ENCODE peak calls at places on chromosomes 2 and 18, in five cellular contexts. W is T-helper 2 cell; P is progenitor cell of endocrine pancreas; G is HFFc6; X is effector memory CD8-positive, alpha-beta T cell. M is an unnamed sample.
A peak's percentile ranks its signal among the peaks of the same experiment; 100 is the strongest.

GRCh38 chr2:46988733-46989481 is 73.3 kb upstream of the MCFD2 start:
- DNase-seq in G (no peak), P (no peak), X (no peak), W (no peak), M (no peak)

GRCh38 chr2:163417596-163418337 is 318.0 kb downstream of the FIGN start:
- DNase-seq in W (no peak), X (no peak), G (no peak), P (no peak), M (no peak)

GRCh38 chr18:52130621-52131020 is 209.4 kb upstream of the DCC start:
- DNase-seq in W (no peak), G (no peak), X (no peak), P (no peak), M (no peak)

GRCh38 chr18:25086876-25087275 is 265.1 kb downstream of the ZNF521 start:
- DNase-seq in X (no peak), W (no peak), P (no peak), G (no peak), M (no peak)

GRCh38 chr2:6893876-6894482 is 16.4 kb downstream of the RSAD2 start:
- DNase-seq in X (no peak), G (no peak), W (no peak), P (no peak), M (no peak)

GRCh38 chr2:163182764-163183354 is 344.3 kb upstream of the KCNH7 start:
- DNase-seq in W (no peak), P (no peak), X (no peak), G (no peak), M (no peak)

GRCh38 chr2:159226059-159226461 is 60.4 kb downstream of the WDSUB1 start:
- DNase-seq in W (no peak), X (peak; percentile 16), G (peak; percentile 59), P (no peak), M (no peak)

GRCh38 chr2:135797497-135798274 is 39.3 kb downstream of the LCT start:
- DNase-seq in P (peak; percentile 51), G (peak; percentile 77), X (peak; percentile 71), W (peak; percentile 45), M (peak; percentile 29)

GRCh38 chr18:58692420-58693185 is 21.3 kb downstream of the MALT1 start:
- DNase-seq in P (no peak), G (no peak), X (no peak), W (no peak), M (no peak)

GRCh38 chr2:24832526-24832925 is 39.3 kb downstream of the CENPO start:
- DNase-seq in P (no peak), X (no peak), G (no peak), W (no peak), M (no peak)

GRCh38 chr2:234512884-234513669 is 16.2 kb upstream of the ARL4C start:
- DNase-seq in P (no peak), G (no peak), W (no peak), X (no peak), M (no peak)

GRCh38 chr2:46363535-46364170 is 66.4 kb downstream of the EPAS1 start:
- DNase-seq in X (no peak), P (no peak), W (no peak), G (peak; percentile 47), M (no peak)

GRCh38 chr2:35410431-35411061 is 945.0 kb upstream of the CRIM1 start:
- DNase-seq in P (peak; percentile 37), W (no peak), G (peak; percentile 19), X (no peak), M (no peak)

GRCh38 chr2:84919885-84920580 is 14.6 kb downstream of the TMSB10 start:
- DNase-seq in G (peak; percentile 97), W (no peak), P (no peak), X (no peak), M (no peak)

GRCh38 chr2:61117534-61117933 is 44.5 kb upstream of the C2orf74 start:
- DNase-seq in X (no peak), W (no peak), P (no peak), G (peak; percentile 76), M (no peak)

GRCh38 chr2:54558188-54558975 is 102.3 kb downstream of the SPTBN1 start:
- DNase-seq in X (peak; percentile 56), G (peak; percentile 46), P (peak; percentile 58), W (peak; percentile 33), M (no peak)

GRCh38 chr2:168345601-168346000 is 98.2 kb upstream of the STK39 start:
- DNase-seq in W (no peak), P (no peak), X (no peak), G (no peak), M (no peak)

GRCh38 chr18:49459404-49460171 is 857 bp downstream of the DYM start:
- DNase-seq in G (peak; percentile 9), W (no peak), X (no peak), P (no peak), M (no peak)

GRCh38 chr2:69667805-69668382 is 24.4 kb upstream of the AAK1 start:
- DNase-seq in X (no peak), W (no peak), G (peak; percentile 33), P (no peak), M (no peak)

GRCh38 chr2:150548527-150548926 is 61.1 kb upstream of the RND3 start:
- DNase-seq in X (no peak), W (no peak), G (peak; percentile 24), P (no peak), M (no peak)

GRCh38 chr2:51424418-51424817 is 392.5 kb upstream of the NRXN1 start:
- DNase-seq in G (no peak), W (no peak), P (no peak), X (no peak), M (no peak)

GRCh38 chr2:28949617-28950305 is 31.3 kb upstream of the TOGARAM2 start:
- DNase-seq in P (no peak), W (no peak), X (no peak), G (no peak), M (no peak)

GRCh38 chr2:166900700-166901099 is 12.4 kb downstream of the XIRP2 start:
- DNase-seq in X (no peak), W (no peak), G (no peak), P (no peak), M (no peak)

GRCh38 chr2:135662088-135662487 is 79.6 kb upstream of the UBXN4 start:
- DNase-seq in G (peak; percentile 19), W (no peak), P (no peak), X (no peak), M (no peak)

GRCh38 chr2:187547353-187547979 is 6.8 kb downstream of the TFPI start:
- DNase-seq in W (no peak), G (peak; percentile 88), X (no peak), P (no peak), M (peak; percentile 27)

GRCh38 chr2:172085460-172086159 is at the start of gene DLX1:
- DNase-seq in G (no peak), P (no peak), X (no peak), W (no peak), M (no peak)

M was measured in thoracic aorta.